ENCODE peak calls at places on chromosome 2, in five cellular contexts. O, Q, F, T and A are unnamed samples.

GRCh38 chr2:158990397-158991209 is 22.2 kb downstream of the TANC1 start:
- DNase-seq in O (peak; percentile 100), Q (no peak), F (no peak), T (no peak), A (no peak)

GRCh38 chr2:149332364-149332763 is 2.0 kb downstream of the LYPD6 start:
- DNase-seq in O (no peak), Q (no peak), F (no peak), T (no peak), A (no peak)

GRCh38 chr2:10469955-10470568 is 21.9 kb upstream of the ODC1 start:
- DNase-seq in O (no peak), Q (no peak), F (no peak), T (no peak), A (no peak)

GRCh38 chr2:96756788-96757476 is 3.8 kb upstream of the CNNM4 start:
- DNase-seq in O (no peak), Q (no peak), F (no peak), T (no peak), A (no peak)

GRCh38 chr2:231170058-231170457 is 28.4 kb upstream of the ARMC9 start:
- DNase-seq in O (no peak), Q (no peak), F (no peak), T (no peak), A (no peak)

GRCh38 chr2:209642146-209642815 is 129.4 kb upstream of the UNC80 start:
- DNase-seq in O (peak; percentile 58), Q (no peak), F (no peak), T (no peak), A (no peak)

GRCh38 chr2:177828546-177828945 is 244.0 kb downstream of the PDE11A start:
- DNase-seq in O (no peak), Q (no peak), F (no peak), T (no peak), A (no peak)

GRCh38 chr2:26475832-26476501 is 2.0 kb downstream of the OTOF start:
- DNase-seq in O (no peak), Q (no peak), F (no peak), T (no peak), A (no peak)

GRCh38 chr2:237488901-237489860 is 2.1 kb downstream of the MLPH start:
- DNase-seq in O (peak; percentile 72), Q (peak; percentile 80), F (no peak), T (no peak), A (no peak)
- H3K27ac ChIP-seq in O (no peak overlapping the region), Q (peak overlapping the region; percentile 51), F (peak overlapping the region; percentile 52), T (no peak overlapping the region), A (no peak overlapping the region)

GRCh38 chr2:44746367-44746766 is 195.1 kb upstream of the SIX3 start:
- DNase-seq in O (no peak), Q (no peak), F (no peak), T (no peak), A (no peak)

GRCh38 chr2:44745922-44746321 is 195.6 kb upstream of the SIX3 start:
- DNase-seq in O (no peak), Q (no peak), F (no peak), T (no peak), A (no peak)

GRCh38 chr2:44743473-44743872 is 198.0 kb upstream of the SIX3 start:
- DNase-seq in O (no peak), Q (no peak), F (no peak), T (no peak), A (no peak)

GRCh38 chr2:44745460-44745859 is 196.0 kb upstream of the SIX3 start:
- DNase-seq in O (no peak), Q (no peak), F (no peak), T (no peak), A (no peak)

GRCh38 chr2:44744961-44745360 is 196.5 kb upstream of the SIX3 start:
- DNase-seq in O (no peak), Q (no peak), F (no peak), T (no peak), A (no peak)
- H3K4me3 ChIP-seq in O (no peak overlapping the region), Q (no peak overlapping the region), F (no peak overlapping the region), T (no peak overlapping the region), A (no peak overlapping the region)

GRCh38 chr2:43270461-43270860 is 44.1 kb upstream of the ZFP36L2 start:
- DNase-seq in O (no peak), Q (no peak), F (no peak), T (no peak), A (no peak)
- H3K27ac ChIP-seq in O (no peak overlapping the region), Q (no peak overlapping the region), F (no peak overlapping the region), T (no peak overlapping the region), A (no peak overlapping the region)

GRCh38 chr2:138648606-138649005 is 131.6 kb downstream of the NXPH2 start:
- DNase-seq in O (no peak), Q (no peak), F (no peak), T (no peak), A (no peak)

GRCh38 chr2:138658187-138658894 is 121.8 kb downstream of the NXPH2 start:
- DNase-seq in O (no peak), Q (no peak), F (no peak), T (no peak), A (no peak)

GRCh38 chr2:138649571-138649970 is 130.6 kb downstream of the NXPH2 start:
- DNase-seq in O (peak; percentile 30), Q (no peak), F (no peak), T (no peak), A (no peak)

DNA sequence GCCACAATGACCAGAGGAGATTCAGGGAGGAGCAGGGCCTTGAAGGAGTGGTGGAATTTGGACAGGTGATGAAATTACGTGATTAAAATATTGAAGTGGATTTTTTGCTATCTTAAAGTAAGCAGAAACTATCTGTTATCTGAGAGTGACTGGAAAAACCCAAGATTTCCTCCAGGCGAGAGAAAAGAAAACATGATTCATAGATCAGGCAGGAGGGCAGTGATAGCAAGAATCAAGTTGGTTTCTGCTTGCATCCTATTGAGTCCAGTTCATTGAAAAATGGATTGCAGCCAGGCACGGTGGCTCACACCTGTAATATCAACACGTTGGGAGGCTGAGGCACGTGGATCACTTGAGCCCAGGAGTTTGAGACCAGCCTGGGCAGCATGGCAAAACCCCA is 127.8 kb downstream of the NXPH2 start:
- DNase-seq in O (peak; percentile 79), Q (no peak), F (no peak), T (no peak), A (no peak)
- H3K4me3 ChIP-seq in O (no peak overlapping the region), Q (no peak overlapping the region), F (no peak overlapping the region), T (no peak overlapping the region), A (no peak overlapping the region)

GRCh38 chr2:237722616-237723015 is 76.0 kb upstream of the RBM44 start:
- DNase-seq in O (no peak), Q (no peak), F (no peak), T (no peak), A (no peak)
- H3K27ac ChIP-seq in O (no peak overlapping the region), Q (no peak overlapping the region), F (no peak overlapping the region), T (no peak overlapping the region), A (no peak overlapping the region)

DNA sequence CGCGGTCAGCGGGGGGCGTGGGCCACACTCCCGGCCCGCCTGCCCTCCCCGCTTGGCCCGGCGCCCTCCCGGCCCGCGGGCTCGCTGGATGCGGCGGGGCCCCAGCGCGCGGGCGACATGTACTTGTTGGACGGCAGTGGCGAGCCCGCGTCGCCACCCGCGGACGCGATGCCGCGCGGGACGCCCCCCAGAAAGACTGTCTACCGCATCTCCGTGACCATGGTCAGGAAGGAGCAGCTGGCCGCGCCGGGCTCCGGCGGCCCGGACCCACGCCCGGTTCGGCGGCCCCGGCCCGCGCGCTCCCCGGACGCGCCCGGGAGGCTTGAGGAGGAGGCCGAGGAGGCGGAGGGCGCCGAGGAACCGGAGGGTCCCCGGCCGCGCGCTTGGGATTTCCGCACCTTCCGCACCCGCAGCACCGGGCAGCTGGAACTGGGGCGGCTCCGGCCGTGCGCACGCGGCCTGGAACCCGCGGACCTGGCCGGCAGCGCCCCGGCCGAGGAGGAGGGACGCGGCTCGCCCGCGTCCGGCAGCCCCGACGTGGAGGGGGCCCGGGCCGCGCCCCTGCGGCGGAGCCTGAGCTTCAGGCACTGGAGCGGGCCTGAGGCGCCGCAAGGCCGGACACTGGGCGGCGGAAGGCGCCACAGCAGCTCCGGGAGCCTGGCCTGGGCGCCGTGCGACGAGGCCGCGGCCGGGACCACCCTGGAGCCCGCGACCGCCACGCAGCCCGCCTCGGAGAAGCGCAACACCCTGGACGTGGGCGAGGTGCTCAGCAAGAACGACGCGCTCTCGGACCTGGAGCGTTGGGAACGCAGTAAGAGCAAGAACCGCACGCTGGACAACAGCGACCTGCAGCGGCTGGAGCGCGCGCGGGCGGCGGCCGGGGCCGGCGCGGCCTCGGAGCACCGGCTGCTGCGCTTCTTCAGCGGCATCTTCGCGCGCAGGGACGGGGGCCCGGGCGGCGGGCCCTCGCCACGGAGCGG is 176.4 kb downstream of the AGAP1 start:
- DNase-seq in O (peak; percentile 81), Q (peak; percentile 34), F (no peak), T (no peak), A (no peak)
- H3K4me3 ChIP-seq in O (no peak overlapping the region), Q (no peak overlapping the region), F (peak overlapping the region; percentile 36), T (no peak overlapping the region), A (peak overlapping the region; percentile 76)

DNA sequence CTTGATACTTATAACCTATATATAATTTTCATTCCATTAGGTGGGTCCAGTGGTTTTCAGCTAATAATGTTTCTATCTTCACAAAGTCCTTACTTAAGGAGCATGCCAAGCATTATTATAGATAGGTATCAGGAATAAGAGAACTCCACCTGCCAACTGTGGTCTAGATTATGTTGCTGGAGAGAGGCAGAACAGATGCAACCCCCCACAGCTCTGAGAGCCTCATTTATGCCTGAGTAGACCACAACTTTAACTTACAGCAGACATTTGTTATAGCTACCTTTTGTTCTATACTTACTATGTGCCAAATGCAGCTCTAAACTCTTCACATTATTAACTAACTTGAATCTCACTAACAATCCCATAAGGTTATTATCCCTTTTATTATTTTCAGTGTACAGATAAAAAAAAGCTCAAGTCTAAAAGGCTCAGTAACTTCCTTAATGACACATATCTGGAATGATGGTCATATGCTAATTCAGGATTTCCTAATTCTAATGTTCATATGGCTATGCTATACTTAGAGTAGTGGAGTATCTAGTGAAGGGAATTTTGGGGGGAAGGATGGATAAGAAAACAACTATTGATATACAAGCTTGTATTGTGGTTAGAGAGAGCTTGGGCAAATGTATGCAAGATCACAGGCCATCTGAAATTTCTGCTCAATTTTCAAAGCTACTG is 119.1 kb upstream of the RND3 start:
- DNase-seq in O (no peak), Q (no peak), F (no peak), T (no peak), A (no peak)
- H3K27ac ChIP-seq in O (no peak overlapping the region), Q (no peak overlapping the region), F (no peak overlapping the region), T (no peak overlapping the region), A (no peak overlapping the region)